ENCODE peak calls at places on chromosomes 4 and X, in seven cellular contexts. B is spleen, A is ovary, E is endothelial cell of umbilical vein, I is IMR-90, G is sigmoid colon, M is gastrocnemius medialis. N is an unnamed sample.
A peak's percentile ranks its signal among the peaks of the same experiment; 100 is the strongest.

GRCh38 chrX:115948018-115948923 is 222.3 kb upstream of the AGTR2 start:
- DNase-seq in I (peak; percentile 8), E (no peak), M (no peak), G (no peak), B (no peak), A (no peak), N (no peak)

GRCh38 chr4:153684182-153685073 is at the start of gene TLR2:
- DNase-seq in M (peak; percentile 31), B (peak; percentile 97), G (peak; percentile 86), E (peak; percentile 17), A (peak; percentile 48), I (no peak), N (peak; percentile 9)

GRCh38 chrX:150972450-150972849 is 10.7 kb upstream of the HMGB3 start:
- DNase-seq in B (no peak), I (no peak), E (no peak), A (no peak), G (no peak), M (no peak), N (no peak)

GRCh38 chr4:8730159-8730558 is 137.6 kb downstream of the CPZ start:
- DNase-seq in B (no peak), A (no peak), M (no peak), G (peak; percentile 41), E (no peak), I (no peak), N (no peak)

GRCh38 chr4:11724731-11725130 is 296.0 kb upstream of the HS3ST1 start:
- DNase-seq in B (no peak), I (peak; percentile 82), A (no peak), E (peak; percentile 49), M (no peak), G (no peak), N (no peak)

GRCh38 chr4:118280501-118281218 is 72.1 kb downstream of the PRSS12 start:
- DNase-seq in B (no peak), I (peak; percentile 85), A (peak; percentile 26), G (no peak), M (peak; percentile 27), E (peak; percentile 72), N (no peak)

GRCh38 chrX:96979766-96980165 is 96.1 kb downstream of the RPA4 start:
- DNase-seq in B (peak; percentile 48), G (no peak), E (no peak), I (no peak), A (no peak), M (no peak), N (no peak)

GRCh38 chr4:137541181-137541580 is 8.9 kb upstream of the PCDH18 start:
- DNase-seq in E (no peak), B (no peak), M (no peak), G (no peak), I (no peak), A (no peak), N (no peak)

GRCh38 chr4:173432430-173432829 is 33.5 kb upstream of the SCRG1 start:
- DNase-seq in A (no peak), M (no peak), G (no peak), I (no peak), E (no peak), B (no peak), N (no peak)

GRCh38 chr4:5954056-5954760 is 61.3 kb upstream of the CRMP1 start:
- DNase-seq in E (no peak), M (no peak), G (peak; percentile 30), B (no peak), I (no peak), A (no peak), N (no peak)

GRCh38 chr4:13312264-13312663 is 171.9 kb downstream of the RAB28 start:
- DNase-seq in M (no peak), B (no peak), G (no peak), I (no peak), E (no peak), A (no peak), N (no peak)

GRCh38 chr4:72666910-72667309 is 97.9 kb upstream of the ADAMTS3 start:
- DNase-seq in B (no peak), E (no peak), I (no peak), A (no peak), G (no peak), M (no peak), N (no peak)

GRCh38 chr4:25484243-25484721 is 107.2 kb downstream of the ANAPC4 start:
- DNase-seq in G (no peak), I (no peak), A (no peak), E (no peak), B (no peak), M (no peak), N (no peak)

GRCh38 chrX:85955510-85955909 is 91.8 kb downstream of the CHM start:
- DNase-seq in I (no peak), B (no peak), A (no peak), E (no peak), G (no peak), M (no peak), N (no peak)

GRCh38 chr4:73862357-73862756 is 6.8 kb upstream of the CXCL1 start:
- DNase-seq in B (no peak), A (no peak), I (peak; percentile 80), E (peak; percentile 17), M (no peak), G (no peak), N (no peak)

GRCh38 chrX:33138677-33139249 is 72.6 kb downstream of the DMD start:
- DNase-seq in I (no peak), B (no peak), M (peak; percentile 22), E (no peak), A (no peak), G (no peak), N (no peak)

GRCh38 chrX:69501433-69501832 is 2.7 kb upstream of the NALF2 start:
- DNase-seq in G (no peak), A (no peak), E (no peak), I (no peak), B (no peak), M (no peak), N (no peak)

GRCh38 chrX:153245288-153245731 is 66.2 kb downstream of the MAGEA1 start:
- DNase-seq in E (peak; percentile 0), B (no peak), G (no peak), A (no peak), I (no peak), M (no peak), N (no peak)

GRCh38 chrX:30888526-30889146 is 418 bp downstream of the TAB3 start:
- DNase-seq in M (no peak), G (peak; percentile 65), A (no peak), B (no peak), I (no peak), E (peak; percentile 18), N (no peak)

GRCh38 chrX:56026816-56027215 is 205.3 kb upstream of the KLF8 start:
- DNase-seq in B (no peak), M (no peak), I (no peak), E (no peak), A (no peak), G (no peak), N (no peak)

GRCh38 chr4:26992657-26993361 is 132.2 kb downstream of the STIM2 start:
- DNase-seq in E (peak; percentile 12), M (no peak), I (peak; percentile 89), B (no peak), G (no peak), A (peak; percentile 68), N (no peak)

GRCh38 chr4:24736066-24736465 is 59.3 kb upstream of the SOD3 start:
- DNase-seq in I (peak; percentile 20), A (no peak), E (peak; percentile 40), B (no peak), G (no peak), M (no peak), N (no peak)

DNA sequence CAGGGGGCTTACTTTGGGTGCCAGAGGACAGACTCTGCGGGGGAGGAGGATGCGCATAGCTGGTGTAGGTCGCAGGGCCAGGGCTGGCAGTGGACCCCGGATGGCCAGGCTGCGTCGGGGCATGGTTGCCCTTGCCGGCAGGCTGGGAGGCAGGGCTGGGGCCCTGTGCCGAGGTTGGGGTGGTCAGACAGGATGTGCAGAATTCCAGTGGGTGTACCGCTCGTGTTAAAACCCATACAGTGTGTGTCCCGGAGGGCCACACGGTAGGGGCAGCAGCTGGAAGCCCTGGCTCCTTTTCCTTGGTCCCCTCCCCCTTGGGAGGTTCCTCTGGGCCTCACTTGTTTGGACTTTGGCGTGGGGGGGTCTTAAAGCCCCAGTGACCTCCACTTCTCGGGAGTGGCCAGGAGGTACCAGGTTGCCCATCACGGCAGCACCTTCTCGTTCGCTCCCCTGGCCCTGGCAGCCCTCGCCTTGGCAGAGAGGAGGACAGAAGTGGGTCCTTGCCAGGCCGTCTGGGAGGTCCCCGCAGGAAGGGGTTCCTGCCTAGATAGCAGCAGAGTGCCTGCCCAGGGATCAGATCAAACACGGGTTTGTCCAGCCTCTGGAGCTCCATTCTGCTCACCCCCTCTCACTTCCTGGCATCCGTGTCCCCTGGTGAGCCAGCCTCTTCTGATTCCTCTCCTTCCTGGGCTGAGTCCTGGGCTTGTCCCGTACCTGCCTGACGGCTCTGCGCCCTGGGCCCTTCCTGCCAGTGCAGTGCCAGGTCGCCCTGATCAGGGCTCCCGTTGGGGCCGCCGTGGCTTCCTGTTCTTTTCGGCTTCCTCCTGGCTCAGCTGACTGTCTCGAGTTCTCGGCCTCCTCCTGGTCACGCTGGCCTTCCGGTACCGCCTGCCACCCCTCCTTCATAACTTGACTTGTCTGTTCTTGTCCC is 56.7 kb upstream of the HGFAC start:
- DNase-seq in A (no peak), M (peak; percentile 44), B (peak; percentile 87), E (peak; percentile 42), G (peak; percentile 75), I (no peak), N (no peak)
- TF ChIP-seq POLR2A in A (no peak), M (peak; percentile 47), B (no peak), E (peak; percentile 47), G (no peak), I (no peak), N (peak; percentile 67)

GRCh38 chr4:4480205-4480604 is 61.6 kb downstream of the STX18 start:
- DNase-seq in A (no peak), G (no peak), E (no peak), B (no peak), M (no peak), I (no peak), N (no peak)

GRCh38 chr4:4481394-4482000 is 60.4 kb downstream of the STX18 start:
- DNase-seq in A (no peak), G (no peak), B (no peak), I (no peak), M (no peak), E (no peak), N (no peak)

GRCh38 chr4:4477796-4478195 is 64.1 kb downstream of the STX18 start:
- DNase-seq in M (no peak), A (no peak), E (no peak), I (peak; percentile 35), G (no peak), B (no peak), N (no peak)

GRCh38 chr4:4479366-4479765 is 62.5 kb downstream of the STX18 start:
- DNase-seq in G (no peak), B (no peak), A (no peak), M (no peak), E (no peak), I (no peak), N (no peak)

GRCh38 chr4:4480685-4481393 is 61.0 kb downstream of the STX18 start:
- DNase-seq in B (no peak), E (peak; percentile 13), A (no peak), G (no peak), I (peak; percentile 41), M (no peak), N (no peak)
- TF ChIP-seq CTCF in B (no peak), E (no peak), A (no peak), G (no peak), I (peak; percentile 58), M (no peak), N (no peak)

GRCh38 chrX:2145672-2146412 is 354.9 kb downstream of the DHRSX start:
- DNase-seq in I (no peak), A (no peak), E (no peak), B (no peak), G (no peak), M (no peak), N (no peak)
- H3K36me3 ChIP-seq in I (no peaks in the 10 kb centered on the region), A (no peaks in the 10 kb centered on the region), E (no peaks in the 10 kb centered on the region), B (no peaks in the 10 kb centered on the region), G (no peaks in the 10 kb centered on the region), M (no peaks in the 10 kb centered on the region), N (no peaks in the 10 kb centered on the region)

GRCh38 chrX:136768469-136769084 is 12.2 kb downstream of the ARHGEF6 start:
- DNase-seq in G (peak; percentile 73), E (no peak), B (peak; percentile 77), I (peak; percentile 83), A (peak; percentile 40), M (peak; percentile 81), N (no peak)
- TF ChIP-seq POLR2A in G (no peak), E (no peak), B (no peak), I (no peak), A (no peak), M (peak; percentile 47), N (peak; percentile 8)